ENCODE peak calls at places on chromosomes 11 and 22, in five cellular contexts. Y is adrenal gland, Z is NT2/D1, A is hepatocyte, B is esophagus squamous epithelium. N is an unnamed sample.

GRCh38 chr11:121105063-121105480 is 4.0 kb downstream of the TECTA start:
- DNase-seq in Y (peak), Z (no peak), A (no peak), B (no peak), N (no peak)

GRCh38 chr11:61601512-61601911 is 20.6 kb upstream of the SYT7 start:
- DNase-seq in Y (no peak), Z (no peak), A (peak), B (no peak), N (no peak)

GRCh38 chr11:17652556-17652955 is 66.8 kb upstream of the MYOD1 start:
- DNase-seq in Y (no peak), Z (no peak), A (no peak), B (no peak), N (no peak)

GRCh38 chr11:124863137-124863825 is 2.0 kb upstream of the ROBO3 start:
- DNase-seq in Y (peak), Z (no peak), A (peak), B (no peak), N (peak)

GRCh38 chr11:101438126-101438525 is 145.7 kb downstream of the TRPC6 start:
- DNase-seq in Y (no peak), Z (no peak), A (no peak), B (no peak), N (no peak)

GRCh38 chr11:82398300-82398815 is 335.3 kb downstream of the FAM181B start:
- DNase-seq in Y (peak), Z (no peak), A (peak), B (no peak), N (no peak)

GRCh38 chr11:70455354-70455753 is 57.0 kb downstream of the CTTN start:
- DNase-seq in Y (no peak), Z (no peak), A (no peak), B (no peak), N (no peak)

GRCh38 chr22:23070418-23071162 is at the start of gene GNAZ:
- DNase-seq in Y (peak), Z (no peak), A (peak), B (no peak), N (peak)

GRCh38 chr11:3222941-3223905 is 4.6 kb upstream of the MRGPRG start:
- DNase-seq in Y (no peak), Z (no peak), A (no peak), B (no peak), N (peak)

DNA sequence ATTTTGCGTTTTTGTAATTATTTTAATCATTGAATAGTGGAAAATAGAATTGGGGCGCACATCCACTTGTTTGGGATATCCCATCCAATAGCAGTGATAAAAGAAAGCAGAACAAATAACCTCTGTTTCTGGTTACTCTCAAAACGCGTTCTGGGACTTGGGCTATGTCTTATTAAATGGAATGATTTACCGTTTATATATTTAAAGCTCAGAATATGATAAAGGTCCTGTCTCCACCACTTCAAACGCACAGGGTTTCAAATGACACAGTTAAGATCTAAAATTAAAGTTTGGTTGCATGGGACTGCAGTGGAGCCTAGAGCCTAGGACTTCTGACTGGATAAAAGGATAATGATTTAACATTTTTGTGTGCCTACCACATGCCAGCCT is 2.3 kb upstream of the HSPA8 start:
- DNase-seq in Y (no peak), Z (no peak), A (no peak), B (no peak), N (no peak)
- H3K4me3 ChIP-seq in Y (peak), Z (no peak), A (peak), B (no peak), N (peak)

GRCh38 chr11:33377852-33378385 is 120.7 kb downstream of the HIPK3 start:
- DNase-seq in Y (no peak), Z (no peak), A (no peak), B (no peak), N (no peak)
- H3K4me3 ChIP-seq in Y (no peak), Z (no peak), A (no peak), B (no peak), N (no peak)

GRCh38 chr11:73801136-73801535 is 13.5 kb downstream of the MRPL48 start:
- DNase-seq in Y (no peak), Z (no peak), A (no peak), B (no peak), N (no peak)

GRCh38 chr11:73792584-73792983 is 4.9 kb downstream of the MRPL48 start:
- DNase-seq in Y (no peak), Z (no peak), A (no peak), B (no peak), N (no peak)

GRCh38 chr11:73797457-73797856 is 9.8 kb downstream of the MRPL48 start:
- DNase-seq in Y (no peak), Z (no peak), A (no peak), B (no peak), N (no peak)

GRCh38 chr11:73800407-73800806 is 12.7 kb downstream of the MRPL48 start:
- DNase-seq in Y (no peak), Z (no peak), A (no peak), B (no peak), N (no peak)

DNA sequence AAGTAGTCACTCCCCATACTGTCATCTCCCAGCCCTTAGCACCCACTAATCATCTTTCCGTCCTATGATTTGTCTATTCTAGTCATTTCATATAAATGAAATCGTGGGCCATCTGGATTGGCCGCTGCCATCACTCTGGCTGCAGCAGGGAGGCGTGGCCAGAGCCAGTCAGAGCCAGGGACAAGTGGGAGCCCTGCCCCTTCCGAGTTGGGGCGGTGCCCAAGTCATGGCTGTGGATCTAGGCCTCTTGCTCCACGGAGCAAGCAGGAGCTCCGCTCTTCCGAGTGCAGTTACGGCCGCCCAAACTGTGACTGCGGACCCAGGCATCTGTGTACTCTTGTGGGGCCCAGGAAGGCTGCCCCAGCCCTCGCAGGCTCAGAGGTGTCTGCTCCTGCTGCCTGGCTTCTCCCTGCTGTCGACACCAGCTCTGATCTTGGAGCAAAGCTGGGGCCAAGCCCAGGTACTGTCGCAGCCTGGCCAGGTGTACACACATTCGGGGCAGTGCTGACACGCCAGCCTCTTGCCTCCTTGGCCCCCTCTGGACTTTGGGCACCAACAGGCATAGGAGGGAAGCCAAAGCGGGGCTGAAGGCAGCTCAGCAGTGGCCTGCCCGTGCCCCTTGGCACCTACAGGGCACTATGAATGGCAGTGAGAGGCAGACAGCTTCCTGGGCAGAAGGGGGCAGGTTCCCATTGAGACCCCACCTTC is 8.4 kb downstream of the MRPL48 start:
- DNase-seq in Y (no peak), Z (no peak), A (no peak), B (no peak), N (peak)
- H3K4me3 ChIP-seq in Y (no peak), Z (no peak), A (no peak), B (no peak), N (no peak)

GRCh38 chr11:64804346-64805210 is 1.6 kb upstream of the MAP4K2 start:
- DNase-seq in Y (no peak), Z (no peak), A (no peak), B (no peak), N (peak)
- H3K4me3 ChIP-seq in Y (no peak), Z (peak), A (no peak), B (no peak), N (peak)